ENCODE peak calls at places on chromosomes 2 and 18, in six cellular contexts. F is heart right ventricle, L is uterus, J is GM23338, Q is mammary epithelial cell, X is IMR-90. K is an unnamed sample.

GRCh38 chr2:64448069-64448468 is 5.9 kb upstream of the LGALSL start:
- DNase-seq in F (no peak), L (no peak), J (no peak), Q (no peak), X (no peak), K (no peak)

GRCh38 chr2:240302933-240303332 is 132.5 kb upstream of the GPC1 start:
- DNase-seq in F (no peak), L (no peak), J (no peak), Q (no peak), X (no peak), K (no peak)

GRCh38 chr2:128791120-128791982 is 472.7 kb upstream of the HS6ST1 start:
- DNase-seq in F (no peak), L (no peak), J (no peak), Q (peak; percentile 13), X (no peak), K (no peak)

GRCh38 chr2:134154269-134154668 is 99.6 kb upstream of the MGAT5 start:
- DNase-seq in F (no peak), L (no peak), J (no peak), Q (no peak), X (no peak), K (no peak)

GRCh38 chr2:195813401-195813800 is 156.4 kb downstream of the SLC39A10 start:
- DNase-seq in F (no peak), L (no peak), J (no peak), Q (no peak), X (peak; percentile 51), K (no peak)

GRCh38 chr2:121376851-121377250 is 91.8 kb upstream of the TFCP2L1 start:
- DNase-seq in F (no peak), L (no peak), J (no peak), Q (no peak), X (peak; percentile 74), K (no peak)

GRCh38 chr2:23330214-23330613 is 54.8 kb upstream of the KLHL29 start:
- DNase-seq in F (no peak), L (no peak), J (peak; percentile 86), Q (no peak), X (peak; percentile 20), K (no peak)

GRCh38 chr2:164803772-164804466 is 37.7 kb downstream of the COBLL1 start:
- DNase-seq in F (no peak), L (no peak), J (no peak), Q (no peak), X (peak; percentile 18), K (no peak)

GRCh38 chr18:468841-469796 is 31.4 kb downstream of the COLEC12 start:
- DNase-seq in F (no peak), L (no peak), J (no peak), Q (no peak), X (no peak), K (no peak)

GRCh38 chr18:63951302-63951705 is 2.2 kb downstream of the HMSD start:
- DNase-seq in F (no peak), L (no peak), J (no peak), Q (peak; percentile 19), X (peak; percentile 34), K (no peak)

GRCh38 chr2:167715932-167716331 is 531.5 kb downstream of the STK39 start:
- DNase-seq in F (no peak), L (no peak), J (peak; percentile 26), Q (no peak), X (no peak), K (no peak)

GRCh38 chr2:156955701-156956100 is 301.8 kb upstream of the GALNT5 start:
- DNase-seq in F (no peak), L (no peak), J (no peak), Q (peak; percentile 69), X (no peak), K (no peak)

GRCh38 chr2:10257036-10257435 is 45.7 kb upstream of the HPCAL1 start:
- DNase-seq in F (no peak), L (no peak), J (no peak), Q (no peak), X (no peak), K (no peak)

GRCh38 chr2:130791617-130791939 is 36.2 kb downstream of the AMER3 start:
- DNase-seq in F (no peak), L (no peak), J (no peak), Q (no peak), X (no peak), K (no peak)

GRCh38 chr2:136361521-136361920 is 243.6 kb upstream of the CXCR4 start:
- DNase-seq in F (no peak), L (no peak), J (no peak), Q (peak; percentile 47), X (no peak), K (no peak)

GRCh38 chr2:136362676-136363390 is 244.9 kb upstream of the CXCR4 start:
- DNase-seq in F (no peak), L (no peak), J (no peak), Q (peak; percentile 79), X (no peak), K (no peak)

GRCh38 chr2:136359121-136359965 is 241.4 kb upstream of the CXCR4 start:
- DNase-seq in F (no peak), L (no peak), J (no peak), Q (no peak), X (no peak), K (no peak)

GRCh38 chr2:136358576-136358975 is 240.6 kb upstream of the CXCR4 start:
- DNase-seq in F (no peak), L (no peak), J (no peak), Q (no peak), X (no peak), K (no peak)

GRCh38 chr2:136360790-136361189 is 242.8 kb upstream of the CXCR4 start:
- DNase-seq in F (no peak), L (no peak), J (no peak), Q (no peak), X (no peak), K (no peak)
- H3K27ac ChIP-seq in F (no peak overlapping the region), L (no peak overlapping the region), J (no peak overlapping the region), Q (no peak overlapping the region), X (no peak overlapping the region), K (no peak overlapping the region)

DNA sequence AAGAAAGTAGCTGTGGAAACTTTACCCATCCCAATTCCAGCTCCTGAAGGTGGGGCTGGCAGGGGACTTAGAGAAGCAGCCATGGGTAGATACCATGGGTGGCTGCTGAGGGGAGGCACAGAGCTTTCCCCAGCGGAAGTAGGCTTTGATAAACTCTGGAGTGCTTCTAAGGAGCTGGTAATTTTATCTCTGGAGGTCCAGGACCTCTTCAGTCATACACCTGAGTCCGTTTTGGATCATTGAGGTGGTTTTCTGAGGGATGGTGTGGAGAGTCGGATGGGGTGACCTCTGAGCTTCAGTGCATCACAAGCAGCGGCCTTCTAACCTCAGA is 36.7 kb upstream of the BMP10 start:
- DNase-seq in F (no peak), L (no peak), J (no peak), Q (no peak), X (no peak), K (no peak)
- H3K4me3 ChIP-seq in F (no peak overlapping the region), L (no peak overlapping the region), J (no peak overlapping the region), Q (no peak overlapping the region), X (no peak overlapping the region), K (no peak overlapping the region)

DNA sequence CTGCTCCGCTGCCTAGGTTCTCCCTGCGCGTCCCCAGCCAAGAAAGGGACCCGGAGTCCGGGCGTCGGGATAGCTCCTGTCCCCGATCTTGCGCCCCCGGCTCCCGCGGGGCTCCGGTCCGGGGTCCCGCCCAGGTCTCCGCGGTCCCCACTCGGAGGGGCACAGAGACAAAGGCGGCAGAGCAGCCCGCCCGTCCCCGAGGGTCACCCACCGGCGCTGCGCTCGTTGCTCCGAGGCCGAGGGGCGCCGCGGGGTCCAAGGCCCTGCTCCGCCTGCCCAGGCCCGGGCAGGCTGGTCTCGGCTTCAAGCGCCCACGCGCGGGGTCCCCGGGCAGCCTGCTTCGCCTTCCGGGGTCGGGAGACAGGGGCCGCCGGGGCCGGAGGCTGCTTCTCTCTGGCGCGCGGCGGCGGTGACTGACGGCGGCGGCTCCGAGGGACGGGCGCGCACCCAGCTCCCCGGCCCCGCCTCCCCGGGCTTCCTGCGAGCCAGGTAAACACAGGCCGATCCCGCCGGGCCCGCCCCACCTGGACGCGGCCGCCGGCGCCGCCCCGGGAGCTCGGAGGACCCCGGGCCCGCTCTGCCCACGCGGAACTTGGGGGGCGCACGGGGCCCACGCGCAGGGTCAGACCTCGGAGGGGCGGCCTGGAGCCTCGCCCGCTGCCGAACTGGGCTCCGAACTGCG is at the start of gene MBP:
- DNase-seq in F (peak; percentile 50), L (peak; percentile 51), J (peak; percentile 93), Q (peak; percentile 71), X (no peak), K (no peak)
- H3K27ac ChIP-seq in F (peak within 1 kb of the TSS; percentile 95), L (peak within 1 kb of the TSS; percentile 91), J (no peak within 1 kb of the TSS), Q (peak within 1 kb of the TSS; percentile 95), X (peak within 1 kb of the TSS; percentile 15), K (peak within 1 kb of the TSS; percentile 91)

GRCh38 chr18:77123313-77124231 is 9.0 kb downstream of the MBP start:
- DNase-seq in F (no peak), L (no peak), J (no peak), Q (no peak), X (no peak), K (no peak)

GRCh38 chr18:77127769-77128671 is 4.6 kb downstream of the MBP start:
- DNase-seq in F (peak; percentile 40), L (peak; percentile 66), J (no peak), Q (peak; percentile 99), X (peak; percentile 89), K (no peak)

GRCh38 chr18:77119851-77120491 is 12.6 kb downstream of the MBP start:
- DNase-seq in F (no peak), L (peak; percentile 8), J (no peak), Q (no peak), X (no peak), K (no peak)

GRCh38 chr18:77129150-77129551 is 3.4 kb downstream of the MBP start:
- DNase-seq in F (no peak), L (peak; percentile 75), J (no peak), Q (peak; percentile 88), X (peak; percentile 68), K (no peak)

DNA sequence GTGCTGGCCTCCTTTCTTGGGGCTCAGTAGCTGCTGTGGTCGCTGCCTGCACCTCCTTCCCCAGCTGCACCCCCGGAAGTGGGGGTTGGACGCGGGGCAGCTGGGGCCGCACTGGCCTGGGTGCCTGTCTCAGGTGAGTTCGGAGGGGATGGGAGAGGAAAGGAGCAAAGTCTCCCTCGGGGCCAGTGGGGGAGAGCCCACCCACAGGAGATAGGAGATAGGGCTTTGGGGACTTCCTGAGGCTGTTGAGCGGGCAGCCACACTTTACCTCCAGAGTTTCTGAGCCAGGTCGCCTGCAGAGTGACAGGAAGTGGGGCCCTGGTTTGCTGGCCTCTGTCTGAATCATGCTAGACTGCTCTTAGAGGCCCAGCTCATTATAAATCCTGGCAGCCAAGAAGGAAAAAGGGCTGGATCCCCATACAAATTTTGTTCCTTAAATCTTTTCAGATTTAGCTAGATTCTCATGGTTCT is 8.1 kb downstream of the MBP start:
- DNase-seq in F (no peak), L (no peak), J (peak; percentile 52), Q (no peak), X (no peak), K (no peak)
- H3K4me3 ChIP-seq in F (no peak overlapping the region), L (no peak overlapping the region), J (no peak overlapping the region), Q (no peak overlapping the region), X (no peak overlapping the region), K (no peak overlapping the region)

K was measured in dorsolateral prefrontal cortex.